ENCODE peak calls at places on chromosomes 1 and 21, in five cellular contexts. D is left lung, K is fibroblast of lung, G is heart left ventricle, M is HCT116. N is an unnamed sample. For H3K9me3 and H3K4me1, the result is how much of the 10 kb centered on the place peaks cover.

GRCh38 chr1:91884459-91885290 is 1.3 kb downstream of the TGFBR3 start:
- DNase-seq in D (no peak), K (peak), G (peak), M (no peak), N (no peak)

GRCh38 chr1:233375653-233376052 is 48.1 kb downstream of the MAP3K21 start:
- DNase-seq in D (no peak), K (no peak), G (no peak), M (no peak), N (no peak)

GRCh38 chr1:61098333-61098732 is 16.0 kb downstream of the NFIA start:
- DNase-seq in D (no peak), K (no peak), G (no peak), M (no peak), N (no peak)

GRCh38 chr1:178536844-178537371 is 24.0 kb downstream of the TEX35 start:
- DNase-seq in D (no peak), K (peak), G (peak), M (peak), N (no peak)

GRCh38 chr1:216599851-216600250 is 123.4 kb downstream of the ESRRG start:
- DNase-seq in D (no peak), K (no peak), G (no peak), M (no peak), N (no peak)

GRCh38 chr1:66533804-66534745 is at the start of gene SGIP1:
- DNase-seq in D (no peak), K (peak), G (peak), M (no peak), N (peak)

GRCh38 chr21:29953072-29953471 is 13.3 kb upstream of the GRIK1 start:
- DNase-seq in D (no peak), K (no peak), G (no peak), M (no peak), N (no peak)

GRCh38 chr1:3049164-3049563 is 19.8 kb upstream of the PRDM16 start:
- DNase-seq in D (peak), K (no peak), G (no peak), M (no peak), N (no peak)

GRCh38 chr1:240705584-240705983 is 93.6 kb upstream of the GREM2 start:
- DNase-seq in D (no peak), K (peak), G (no peak), M (no peak), N (no peak)

GRCh38 chr1:94029135-94029993 is 91.6 kb downstream of the ABCA4 start:
- DNase-seq in D (no peak), K (no peak), G (no peak), M (no peak), N (no peak)

GRCh38 chr1:168116327-168116799 is 20.4 kb downstream of the GPR161 start:
- DNase-seq in D (no peak), K (no peak), G (no peak), M (no peak), N (peak)

GRCh38 chr1:244092293-244093264 is 41.5 kb downstream of the ZBTB18 start:
- DNase-seq in D (no peak), K (no peak), G (no peak), M (no peak), N (no peak)

GRCh38 chr1:30409476-30410152 is 313.8 kb downstream of the MATN1 start:
- DNase-seq in D (no peak), K (no peak), G (no peak), M (no peak), N (no peak)

GRCh38 chr21:32940079-32941014 is 85.4 kb upstream of the OLIG2 start:
- DNase-seq in D (no peak), K (peak), G (peak), M (peak), N (no peak)

GRCh38 chr1:21338568-21339401 is 48.5 kb upstream of the ECE1 start:
- DNase-seq in D (no peak), K (peak), G (peak), M (no peak), N (peak)

GRCh38 chr1:220278991-220279390 is 6.7 kb upstream of the RAB3GAP2 start:
- DNase-seq in D (no peak), K (peak), G (no peak), M (no peak), N (no peak)

GRCh38 chr1:219088778-219089557 is 84.7 kb upstream of the LYPLAL1 start:
- DNase-seq in D (peak), K (peak), G (peak), M (peak), N (peak)

GRCh38 chr1:150162862-150163706 is 13.4 kb downstream of the PLEKHO1 start:
- DNase-seq in D (peak), K (peak), G (peak), M (no peak), N (peak)

GRCh38 chr21:42652527-42653491 is 612 bp upstream of the PDE9A start:
- DNase-seq in D (peak), K (peak), G (peak), M (no peak), N (peak)

GRCh38 chr1:37035014-37035686 is 835 bp upstream of the GRIK3 start:
- DNase-seq in D (no peak), K (no peak), G (no peak), M (no peak), N (no peak)

GRCh38 chr1:37031871-37032270 is 2.4 kb downstream of the GRIK3 start:
- DNase-seq in D (no peak), K (no peak), G (no peak), M (no peak), N (no peak)

GRCh38 chr1:37032660-37033354 is 1.5 kb downstream of the GRIK3 start:
- DNase-seq in D (no peak), K (no peak), G (no peak), M (no peak), N (no peak)

GRCh38 chr1:37034301-37035013 is at the start of gene GRIK3:
- DNase-seq in D (no peak), K (no peak), G (no peak), M (no peak), N (no peak)

DNA sequence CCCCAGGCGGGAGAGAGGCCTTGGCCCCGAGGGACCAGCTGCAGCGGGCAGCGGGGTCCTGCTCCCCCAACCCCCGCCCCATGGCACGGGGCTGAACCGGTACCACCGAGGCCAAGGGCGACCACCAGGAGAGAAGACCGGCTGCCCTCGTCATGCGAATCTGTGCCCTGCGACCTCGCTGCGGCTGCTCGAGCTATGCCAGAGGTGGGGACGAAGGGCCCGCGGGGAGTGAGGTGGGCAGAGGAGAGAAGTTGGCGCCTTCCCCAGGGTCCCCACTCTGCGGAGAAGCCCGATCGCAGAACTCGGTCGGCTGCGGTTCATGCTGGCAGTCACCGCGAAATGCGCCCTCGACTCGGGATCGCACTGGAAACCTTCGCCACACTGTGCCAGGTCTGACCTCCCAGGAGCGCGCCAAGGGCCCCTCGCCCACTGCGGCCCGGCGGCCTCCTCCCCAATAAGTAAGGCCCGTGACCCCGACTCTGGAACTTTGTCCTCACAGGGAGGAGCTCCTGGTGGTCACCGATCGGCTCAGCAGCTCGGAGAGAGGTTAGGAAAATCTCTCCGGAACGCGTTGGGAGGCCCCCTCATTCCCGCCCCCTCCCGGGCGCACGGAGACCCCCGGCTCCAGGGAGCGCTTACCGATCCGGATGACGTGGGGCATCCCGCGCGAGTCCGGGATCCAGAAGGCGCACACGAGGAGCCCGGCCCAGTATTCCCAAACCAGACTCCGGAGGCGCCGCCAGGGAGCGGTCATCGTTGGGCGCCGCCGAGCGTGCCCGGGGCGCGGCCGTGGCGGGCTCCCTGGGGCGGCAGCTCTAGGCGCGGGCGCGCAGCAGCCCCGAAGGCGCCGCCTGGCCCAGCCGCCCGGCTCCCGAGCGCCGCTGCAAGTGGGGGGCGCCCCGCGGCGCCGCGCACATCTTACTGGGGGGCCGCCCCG is 692 bp downstream of the GRIK3 start:
- DNase-seq in D (no peak), K (no peak), G (no peak), M (no peak), N (no peak)
- H3K4me3 ChIP-seq in D (no peak), K (no peak), G (peak), M (no peak), N (no peak)

DNA sequence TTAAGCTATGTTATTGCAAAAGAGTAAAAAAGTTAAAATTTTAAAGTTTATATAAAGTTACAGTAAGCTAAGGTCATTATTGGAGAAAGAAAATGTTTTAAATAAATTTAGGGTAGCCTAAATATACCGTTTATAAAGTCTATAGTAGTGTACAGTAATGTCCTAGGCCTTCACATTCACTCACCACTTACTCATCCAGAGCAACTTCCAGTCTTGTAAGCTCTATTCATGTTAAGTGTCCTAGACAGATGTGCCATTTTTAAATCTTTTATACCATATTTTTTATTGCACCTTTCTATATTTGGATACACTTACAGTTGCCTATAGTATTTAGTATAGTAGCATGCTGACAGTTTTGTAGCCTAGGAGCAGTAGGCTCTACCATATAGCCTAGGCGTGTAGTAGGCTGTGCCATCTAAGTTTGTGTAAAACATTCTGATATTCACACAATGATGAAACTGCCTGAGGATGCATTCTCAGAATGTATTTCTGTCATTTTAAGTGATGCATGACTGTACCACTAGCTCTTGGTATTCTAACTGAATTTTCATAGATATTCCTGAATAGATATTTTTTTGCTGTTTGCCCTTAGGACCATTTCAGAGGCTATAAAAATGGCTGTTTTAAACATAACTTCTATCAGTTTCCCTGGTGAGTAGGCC is 26.8 kb downstream of the PPP2R5A start:
- DNase-seq in D (no peak), K (no peak), G (no peak), M (no peak), N (no peak)
- H3K9me3 ChIP-seq in D (under half), K (under half), G (under half), M (under half), N (under half)

DNA sequence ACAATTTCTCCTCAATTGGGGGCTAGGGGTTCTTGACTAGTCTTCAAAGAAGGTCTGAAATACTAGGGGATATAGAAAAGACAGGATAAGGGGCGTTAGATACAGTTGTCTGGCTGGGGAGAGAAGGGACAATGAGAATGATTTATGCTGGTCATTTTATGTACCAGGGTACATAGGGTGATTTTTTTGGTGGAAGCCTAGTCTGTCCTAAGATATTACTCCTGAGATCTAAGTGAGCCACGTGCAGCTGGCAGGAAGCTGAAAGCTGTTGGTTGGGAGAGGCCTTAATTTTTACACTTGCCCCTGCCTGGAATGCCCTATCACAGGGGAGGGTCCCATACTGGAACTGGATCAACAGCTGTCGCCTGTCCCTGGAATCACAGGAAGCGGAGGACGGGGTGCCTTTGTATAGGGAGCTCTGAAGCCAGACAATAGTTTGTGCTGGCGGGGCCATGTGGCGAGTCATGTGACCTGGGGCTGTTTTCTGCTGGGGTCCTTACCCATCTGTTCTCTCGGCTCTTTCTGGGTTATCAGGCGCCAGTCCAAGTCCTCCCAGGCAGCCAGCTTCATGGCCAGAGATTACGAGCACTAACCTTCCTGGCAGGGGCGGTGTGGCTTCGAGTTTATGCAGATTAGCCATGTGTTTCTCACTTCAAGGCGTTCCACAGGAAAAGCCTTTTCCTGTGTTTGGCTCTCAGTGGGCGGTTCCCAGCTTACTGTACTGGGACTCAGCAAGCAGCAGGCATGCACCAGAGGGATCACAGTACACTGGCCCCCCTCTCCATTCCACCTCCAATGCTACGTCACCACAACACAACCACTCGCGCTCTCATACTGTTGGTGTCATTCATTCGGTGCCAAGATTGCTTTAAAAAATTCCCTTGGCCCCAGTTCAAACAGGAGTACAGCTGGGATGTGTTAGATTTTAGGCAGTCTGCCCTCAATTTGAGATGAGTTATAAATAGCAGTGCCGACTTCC is 27.5 kb downstream of the ARID1A start:
- DNase-seq in D (peak), K (peak), G (peak), M (peak), N (peak)
- H3K4me1 ChIP-seq in D (half or more), K (under half), G (half or more), M (under half), N (half or more)

DNA sequence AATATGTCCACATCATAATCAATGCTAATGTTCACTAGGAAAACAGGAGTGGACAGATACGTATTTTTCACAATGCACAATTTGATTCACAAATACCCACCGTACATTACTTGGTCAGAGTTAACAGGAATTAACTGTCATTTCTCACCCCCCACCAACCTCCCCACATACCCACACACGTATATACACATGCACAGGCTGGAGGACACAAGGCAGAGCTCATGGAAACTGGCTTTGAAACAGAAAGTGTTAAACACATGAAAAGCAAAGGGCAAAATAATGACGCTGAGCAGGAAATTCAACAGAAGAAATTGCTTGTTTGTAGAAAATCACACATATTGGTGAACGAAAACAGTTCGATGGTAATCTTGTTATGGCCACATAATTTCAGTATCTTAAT is 188.4 kb upstream of the DMRTA2 start:
- DNase-seq in D (no peak), K (no peak), G (no peak), M (no peak), N (no peak)
- H3K4me3 ChIP-seq in D (no peak), K (no peak), G (no peak), M (no peak), N (no peak)

GRCh38 chr1:224932607-224933249 is 3.3 kb downstream of the DNAH14 start:
- DNase-seq in D (no peak), K (no peak), G (no peak), M (no peak), N (no peak)
- H3K9me3 ChIP-seq in D (under half), K (under half), G (under half), M (under half), N (under half)

DNA sequence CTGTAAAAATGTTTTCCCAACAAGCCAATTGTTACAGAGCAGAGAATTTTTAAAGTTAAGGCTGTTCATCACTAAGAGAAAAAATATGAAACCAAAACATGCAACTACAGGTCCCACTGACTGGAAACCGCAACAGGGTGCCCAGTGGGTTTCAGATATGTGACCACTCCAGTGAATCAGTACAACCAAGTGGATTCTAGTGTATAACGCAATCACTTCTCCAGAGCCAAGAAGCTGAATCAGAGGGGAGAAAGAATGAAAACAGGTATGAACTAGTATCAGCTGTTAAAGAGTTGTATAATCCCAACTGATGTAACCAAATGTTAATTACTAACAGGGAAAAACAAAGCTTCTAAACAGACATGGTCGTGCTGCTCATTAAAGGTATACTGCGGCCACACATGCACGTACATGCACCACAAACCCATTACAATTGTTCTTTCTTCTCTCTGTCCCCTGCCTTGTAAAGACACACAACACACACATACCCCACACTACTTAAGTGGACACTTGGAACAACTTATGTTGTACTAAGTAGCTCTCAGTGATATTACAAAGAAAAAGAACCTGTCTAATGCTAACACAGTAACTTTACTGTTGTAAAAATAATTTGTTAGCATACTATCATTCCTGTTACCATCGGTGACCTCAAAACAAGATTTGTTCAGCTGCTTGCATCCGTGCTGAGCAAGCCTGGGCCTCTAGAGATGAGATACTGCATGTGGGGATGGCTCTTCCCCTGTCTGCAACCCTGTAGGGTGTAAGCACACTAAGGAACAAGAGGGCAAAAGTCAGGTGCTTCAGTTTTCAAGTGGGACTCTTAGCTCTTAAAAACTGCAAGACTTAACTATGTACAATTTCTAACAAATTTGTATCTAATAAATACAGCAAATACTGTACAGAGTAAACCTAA is 74.2 kb downstream of the PTPN14 start:
- DNase-seq in D (no peak), K (peak), G (no peak), M (no peak), N (no peak)
- H3K4me1 ChIP-seq in D (under half), K (under half), G (under half), M (half or more), N (under half)

GRCh38 chr1:34867421-34867820 is 7.9 kb upstream of the SMIM12 start:
- DNase-seq in D (no peak), K (no peak), G (peak), M (no peak), N (no peak)

GRCh38 chr1:34868230-34869049 is 8.9 kb upstream of the SMIM12 start:
- DNase-seq in D (peak), K (no peak), G (no peak), M (no peak), N (no peak)

GRCh38 chr1:34865981-34866761 is 6.6 kb upstream of the SMIM12 start:
- DNase-seq in D (peak), K (peak), G (peak), M (peak), N (peak)

GRCh38 chr1:34865573-34865972 is 6.0 kb upstream of the SMIM12 start:
- DNase-seq in D (no peak), K (no peak), G (no peak), M (no peak), N (no peak)

DNA sequence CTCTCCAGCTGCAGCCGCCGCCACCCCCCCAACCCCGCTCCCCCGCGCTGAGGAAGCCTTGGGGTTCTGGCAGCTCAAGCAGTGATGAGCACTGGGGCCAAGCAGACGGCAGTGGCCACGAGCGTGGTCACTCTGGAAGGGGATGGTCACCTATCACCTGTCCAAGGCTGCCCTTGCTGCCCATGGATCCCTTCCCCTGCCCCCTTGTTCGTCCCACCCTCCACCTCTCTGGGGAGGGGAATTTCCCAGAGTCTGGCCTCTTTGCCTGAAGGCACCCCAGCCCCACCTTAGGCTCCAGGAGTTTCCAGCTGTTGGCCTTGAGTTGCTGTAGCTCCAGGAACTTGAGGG is 7.2 kb upstream of the SMIM12 start:
- DNase-seq in D (no peak), K (no peak), G (no peak), M (no peak), N (no peak)
- H3K4me3 ChIP-seq in D (peak), K (no peak), G (peak), M (peak), N (peak)

GRCh38 chr1:152112101-152112884 is 3.0 kb downstream of the TCHH start:
- DNase-seq in D (peak), K (peak), G (no peak), M (no peak), N (no peak)

GRCh38 chr1:152112885-152113432 is 2.3 kb downstream of the TCHH start:
- DNase-seq in D (no peak), K (no peak), G (no peak), M (no peak), N (no peak)

GRCh38 chr1:152110860-152111514 is 4.3 kb downstream of the TCHH start:
- DNase-seq in D (peak), K (peak), G (peak), M (no peak), N (peak)

GRCh38 chr1:152110365-152110859 is 4.8 kb downstream of the TCHH start:
- DNase-seq in D (peak), K (peak), G (peak), M (no peak), N (peak)

GRCh38 chr1:152111515-152111968 is 3.7 kb downstream of the TCHH start:
- DNase-seq in D (peak), K (peak), G (no peak), M (no peak), N (no peak)
- H3K9me3 ChIP-seq in D (under half), K (under half), G (under half), M (under half), N (under half)